ENCODE peak calls at places on chromosomes 2 and 18, in nine cellular contexts. T, H, A, Y, U, M, Q, X and O are unnamed samples.

GRCh38 chr2:172330060-172330671 is 97.2 kb upstream of the ITGA6 start:
- DNase-seq in Y (no peak), X (no peak), T (no peak), Q (no peak), U (no peak), A (no peak), M (no peak), H (peak), O (no peak)

GRCh38 chr18:9474103-9474982 is 970 bp upstream of the RALBP1 start:
- DNase-seq in Q (no peak), M (no peak), T (peak), Y (no peak), H (peak), X (peak), U (no peak), A (peak), O (no peak)

GRCh38 chr18:32910694-32911296 is 138.0 kb upstream of the KLHL14 start:
- DNase-seq in T (no peak), A (no peak), Q (no peak), M (no peak), Y (no peak), X (no peak), H (peak), U (peak), O (no peak)

GRCh38 chr2:192286093-192286701 is 91.5 kb upstream of the TMEFF2 start:
- DNase-seq in H (peak), Y (no peak), M (no peak), U (peak), X (no peak), T (peak), A (peak), Q (peak), O (peak)

GRCh38 chr2:203340791-203341487 is 12.7 kb downstream of the ABI2 start:
- DNase-seq in M (no peak), T (no peak), H (peak), Y (no peak), U (peak), A (peak), Q (no peak), X (peak), O (no peak)

GRCh38 chr2:84741182-84741822 is 139.6 kb downstream of the TRABD2A start:
- DNase-seq in U (peak), H (peak), X (peak), Y (no peak), T (peak), M (peak), A (peak), Q (peak), O (peak)

GRCh38 chr2:174771136-174771535 is 6.9 kb upstream of the CHRNA1 start:
- DNase-seq in T (no peak), Y (no peak), M (no peak), X (no peak), U (no peak), H (no peak), A (no peak), Q (no peak), O (no peak)

GRCh38 chr2:137190411-137191190 is 425.3 kb downstream of the THSD7B start:
- DNase-seq in A (no peak), U (no peak), T (no peak), Y (no peak), M (no peak), Q (no peak), H (peak), X (no peak), O (no peak)

GRCh38 chr18:21599585-21600525 is 649 bp downstream of the ESCO1 start:
- DNase-seq in U (peak), M (peak), A (peak), T (no peak), H (peak), Q (peak), Y (no peak), X (peak), O (peak)

GRCh38 chr2:43075054-43075593 is 151.3 kb downstream of the ZFP36L2 start:
- DNase-seq in U (peak), T (no peak), H (no peak), Y (no peak), M (no peak), X (no peak), A (peak), Q (no peak), O (no peak)

GRCh38 chr18:37546023-37546537 is 19.5 kb downstream of the CELF4 start:
- DNase-seq in X (no peak), M (no peak), H (no peak), Q (no peak), T (no peak), A (no peak), U (no peak), Y (no peak), O (no peak)

GRCh38 chr2:199315299-199316179 is 142.2 kb downstream of the SATB2 start:
- DNase-seq in U (peak), Y (no peak), A (peak), M (peak), T (no peak), H (peak), X (no peak), Q (peak), O (peak)

GRCh38 chr2:180943275-180943674 is 37.1 kb upstream of the UBE2E3 start:
- DNase-seq in T (no peak), X (no peak), A (no peak), Q (no peak), H (no peak), M (no peak), U (no peak), Y (no peak), O (no peak)

GRCh38 chr18:6279308-6279707 is 135.4 kb downstream of the L3MBTL4 start:
- DNase-seq in Y (no peak), U (no peak), Q (no peak), A (no peak), X (no peak), T (no peak), H (peak), M (no peak), O (no peak)

GRCh38 chr2:235444101-235444597 is 49.7 kb upstream of the AGAP1 start:
- DNase-seq in X (no peak), U (no peak), H (no peak), Q (no peak), A (peak), T (peak), M (no peak), Y (no peak), O (no peak)

GRCh38 chr2:5183031-5183430 is 509.2 kb upstream of the SOX11 start:
- DNase-seq in H (no peak), T (no peak), M (no peak), U (no peak), Q (no peak), A (no peak), X (no peak), Y (no peak), O (no peak)

GRCh38 chr18:22108674-22109073 is 60.7 kb upstream of the GATA6 start:
- DNase-seq in Y (no peak), Q (no peak), A (no peak), U (peak), H (no peak), M (no peak), T (peak), X (no peak), O (no peak)

GRCh38 chr18:25727281-25727680 is 363.1 kb downstream of the SS18 start:
- DNase-seq in U (no peak), Y (no peak), A (no peak), M (no peak), X (no peak), T (no peak), H (no peak), Q (no peak), O (no peak)

GRCh38 chr18:79923896-79924585 is 27.4 kb downstream of the SLC66A2 start:
- DNase-seq in Y (no peak), X (no peak), H (no peak), T (no peak), A (no peak), U (no peak), M (no peak), Q (no peak), O (no peak)

DNA sequence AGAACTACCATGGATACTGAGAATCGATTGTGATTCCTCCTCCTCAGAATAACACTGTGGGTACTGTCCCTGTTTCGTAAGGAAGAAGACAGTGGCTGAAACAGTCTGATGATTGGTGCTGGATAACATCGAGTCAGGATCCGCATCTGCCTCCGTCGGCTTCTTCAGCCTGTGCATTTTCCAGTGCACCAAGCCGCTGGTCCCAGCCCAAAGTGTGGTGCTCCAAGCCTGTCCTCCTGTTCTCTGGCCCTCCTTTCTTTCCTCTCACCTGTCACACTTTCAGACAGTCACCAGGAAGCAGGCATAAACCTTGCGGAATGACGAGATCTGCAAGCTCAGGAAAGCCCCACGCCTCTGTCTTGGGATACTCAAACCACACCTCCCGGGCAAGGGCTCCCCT is 30.6 kb downstream of the PTGR3 start:
- DNase-seq in Q (no peak), H (no peak), T (no peak), M (no peak), U (no peak), A (no peak), X (no peak), Y (no peak), O (no peak)
- TF ChIP-seq CTCF in Q (no peak), H (no peak), T (no peak), M (no peak), U (no peak), A (no peak), X (no peak), Y (no peak), O (no peak)

DNA sequence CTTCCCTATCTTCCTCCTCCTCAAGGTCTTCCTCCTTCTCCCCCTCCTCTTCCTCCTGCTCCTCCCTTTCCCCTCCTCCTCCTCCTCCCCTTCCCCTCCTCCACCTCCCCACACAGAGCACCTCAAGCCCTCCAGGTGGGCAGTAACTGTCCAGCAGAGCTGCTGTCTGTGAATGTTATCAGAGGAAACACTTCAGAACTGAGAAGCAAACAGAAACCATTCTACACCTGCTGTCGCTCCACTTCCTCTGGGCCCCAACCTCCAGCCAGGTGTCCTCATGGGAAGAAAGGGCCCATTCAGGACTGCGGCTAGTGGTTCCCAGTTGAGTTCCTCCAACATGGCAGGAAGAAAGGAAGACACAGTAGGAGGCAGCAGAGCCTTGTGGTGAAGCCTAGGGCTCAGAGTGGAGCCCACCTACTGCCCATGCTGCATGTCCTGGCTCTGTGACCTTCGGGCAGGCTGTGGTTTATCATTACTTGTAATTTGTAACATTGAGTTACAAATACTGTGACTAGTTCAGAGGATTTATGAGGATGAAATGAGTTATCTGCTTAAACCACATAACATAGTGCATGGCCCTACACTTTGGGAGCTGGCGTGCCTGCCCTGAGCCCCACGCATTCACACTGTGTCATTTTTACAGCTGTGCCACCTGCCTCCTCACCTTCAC is 165.9 kb upstream of the ID2 start:
- DNase-seq in Y (peak), T (no peak), M (peak), H (no peak), U (no peak), X (no peak), Q (peak), A (no peak), O (peak)
- H3K4me3 ChIP-seq in Y (peak), T (no peak), M (no peak), H (no peak), U (no peak), X (no peak), Q (peak), A (no peak), O (peak)

GRCh38 chr18:45168883-45169585 is 446.2 kb upstream of the SLC14A2 start:
- DNase-seq in H (no peak), Y (no peak), T (no peak), A (peak), Q (no peak), U (peak), M (no peak), X (no peak), O (no peak)

GRCh38 chr18:45171575-45172225 is 443.6 kb upstream of the SLC14A2 start:
- DNase-seq in Q (no peak), U (peak), A (no peak), M (no peak), Y (no peak), H (no peak), T (no peak), X (no peak), O (no peak)

GRCh38 chr18:45167631-45168225 is 447.5 kb upstream of the SLC14A2 start:
- DNase-seq in A (peak), U (peak), Y (no peak), M (no peak), H (no peak), X (no peak), T (no peak), Q (no peak), O (no peak)

GRCh38 chr18:45167109-45167551 is 448.1 kb upstream of the SLC14A2 start:
- DNase-seq in A (peak), U (peak), X (no peak), H (no peak), M (no peak), Q (no peak), T (no peak), Y (no peak), O (peak)

DNA sequence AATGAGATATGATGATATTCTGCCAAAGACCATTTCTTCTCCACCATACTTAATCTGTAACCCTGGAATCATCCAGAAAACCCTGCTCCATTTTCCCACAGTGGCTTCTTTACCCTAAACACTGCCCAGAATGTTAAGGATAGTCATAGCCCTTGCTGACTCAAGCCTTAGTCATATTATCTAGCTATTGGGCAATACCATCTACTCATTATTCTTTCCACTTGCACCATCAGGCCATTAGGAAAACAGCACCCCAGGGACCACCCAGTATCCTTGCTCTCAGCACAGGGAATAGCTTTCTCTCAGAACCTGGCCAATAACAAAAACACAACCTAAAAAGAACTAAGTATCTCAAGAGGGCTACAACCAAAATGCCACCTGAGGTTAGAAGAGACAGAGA is 445.7 kb upstream of the SLC14A2 start:
- DNase-seq in H (no peak), Q (no peak), U (peak), M (no peak), Y (no peak), X (no peak), T (no peak), A (peak), O (no peak)
- TF ChIP-seq CTCF in H (no peak), Q (no peak), U (no peak), M (no peak), Y (no peak), X (no peak), T (no peak), A (no peak), O (no peak)

GRCh38 chr2:120237491-120237902 is 14.3 kb upstream of the TMEM185B start:
- DNase-seq in Q (no peak), T (peak), M (no peak), X (peak), H (no peak), Y (no peak), A (peak), U (peak), O (no peak)
- H3K4me3 ChIP-seq in Q (no peak), T (peak), M (no peak), X (no peak), H (no peak), Y (no peak), A (peak), U (no peak), O (no peak)

DNA sequence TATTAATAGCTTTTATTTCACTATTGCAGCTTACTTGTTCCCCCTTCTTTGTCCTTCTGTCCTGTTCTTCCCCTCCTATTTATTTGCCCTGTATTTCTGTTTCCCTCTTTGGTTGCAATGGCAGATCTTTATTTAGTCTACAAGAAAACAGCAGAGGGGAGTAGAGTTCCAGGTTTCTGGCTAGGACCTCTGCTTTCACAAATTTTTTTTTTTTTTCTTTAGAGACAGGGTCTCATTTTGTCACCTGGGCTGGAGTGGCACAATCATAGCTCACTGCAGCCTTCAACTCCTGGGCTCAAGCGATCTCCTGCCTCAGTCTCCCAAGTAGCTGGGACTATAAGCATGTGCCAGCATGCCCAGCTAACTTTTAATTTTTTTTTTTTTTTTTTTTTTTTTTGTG is 188.1 kb upstream of the SPRED2 start:
- DNase-seq in T (no peak), H (peak), A (peak), Q (no peak), Y (no peak), X (no peak), M (no peak), U (no peak), O (no peak)
- TF ChIP-seq CTCF in T (no peak), H (no peak), A (peak), Q (no peak), Y (no peak), X (no peak), M (no peak), U (no peak), O (no peak)